ENCODE peak calls at places on chromosomes 3 and 15, in nine cellular contexts. N is OCI-LY7, U is brain microvascular endothelial cell, J is tibial nerve, I is Panc1, K is GM12878, B is AG10803, T is progenitor cell of endocrine pancreas, Q is pancreas. O is an unnamed sample.

GRCh38 chr15:66721954-66722353 is 19.9 kb downstream of the SMAD6 start:
- DNase-seq in N (no peak), U (no peak), J (no peak), I (no peak), K (no peak), B (no peak), T (no peak), Q (no peak), O (no peak)

GRCh38 chr3:58034738-58035511 is 26.7 kb downstream of the FLNB start:
- DNase-seq in N (no peak), U (no peak), J (no peak), I (no peak), K (peak), B (no peak), T (no peak), Q (no peak), O (peak)

GRCh38 chr3:188584162-188584529 is 430.2 kb downstream of the LPP start:
- DNase-seq in N (peak), U (peak), J (no peak), I (no peak), K (no peak), B (peak), T (no peak), Q (no peak), O (no peak)

GRCh38 chr3:74287557-74287956 is 326.9 kb downstream of the CNTN3 start:
- DNase-seq in N (no peak), U (no peak), J (no peak), I (no peak), K (no peak), B (peak), T (no peak), Q (no peak), O (no peak)

GRCh38 chr3:71444028-71444860 is 139.3 kb downstream of the FOXP1 start:
- DNase-seq in N (peak), U (peak), J (no peak), I (no peak), K (peak), B (peak), T (no peak), Q (peak), O (peak)

GRCh38 chr3:27509376-27509775 is 25.2 kb upstream of the SLC4A7 start:
- DNase-seq in N (no peak), U (no peak), J (no peak), I (no peak), K (no peak), B (no peak), T (no peak), Q (no peak), O (no peak)

GRCh38 chr15:29942144-29942543 is 119.9 kb upstream of the TJP1 start:
- DNase-seq in N (no peak), U (peak), J (no peak), I (no peak), K (no peak), B (no peak), T (no peak), Q (no peak), O (no peak)

GRCh38 chr15:93042691-93043378 is 46.2 kb downstream of the RGMA start:
- DNase-seq in N (no peak), U (no peak), J (no peak), I (no peak), K (no peak), B (no peak), T (no peak), Q (no peak), O (no peak)

GRCh38 chr15:68829068-68829467 is 8.4 kb upstream of the ANP32A start:
- DNase-seq in N (peak), U (peak), J (no peak), I (no peak), K (no peak), B (no peak), T (no peak), Q (no peak), O (no peak)

GRCh38 chr3:195555110-195555509 is 12.0 kb upstream of the PPP1R2 start:
- DNase-seq in N (no peak), U (no peak), J (no peak), I (no peak), K (no peak), B (no peak), T (no peak), Q (no peak), O (no peak)

GRCh38 chr3:195556390-195556789 is 13.3 kb upstream of the PPP1R2 start:
- DNase-seq in N (no peak), U (no peak), J (no peak), I (no peak), K (no peak), B (no peak), T (no peak), Q (no peak), O (no peak)

GRCh38 chr3:195557327-195557726 is 14.2 kb upstream of the PPP1R2 start:
- DNase-seq in N (no peak), U (no peak), J (no peak), I (no peak), K (no peak), B (no peak), T (no peak), Q (no peak), O (no peak)

GRCh38 chr3:195559723-195560409 is 16.7 kb upstream of the PPP1R2 start:
- DNase-seq in N (no peak), U (no peak), J (no peak), I (no peak), K (no peak), B (no peak), T (no peak), Q (no peak), O (no peak)

DNA sequence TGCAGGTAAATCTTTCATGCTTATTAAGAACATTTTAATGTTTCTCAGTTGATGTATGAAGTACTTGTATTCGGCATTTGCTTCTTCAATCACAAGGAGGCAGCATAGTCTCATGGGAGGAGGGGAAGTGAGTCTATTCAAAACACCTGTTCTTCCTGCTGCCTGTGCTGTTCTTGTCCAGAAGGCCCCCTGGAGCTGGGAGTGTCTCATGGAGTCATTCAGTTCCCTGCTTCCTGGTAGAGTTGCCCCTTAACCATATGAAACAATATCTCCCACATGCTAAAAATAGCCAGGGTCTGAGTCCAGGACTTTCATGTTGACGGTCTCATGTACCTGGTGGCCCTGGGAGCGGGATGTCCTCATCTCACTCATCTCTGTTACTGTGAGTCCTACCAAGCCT is 15.5 kb upstream of the PPP1R2 start:
- DNase-seq in N (peak), U (peak), J (no peak), I (no peak), K (no peak), B (peak), T (no peak), Q (no peak), O (no peak)
- TF ChIP-seq CTCF in N (peak), U (peak), J (peak), I (peak), K (peak), B (peak), T (peak), Q (no peak), O (no peak)

GRCh38 chr3:62368705-62369475 is 4.5 kb downstream of the FEZF2 start:
- DNase-seq in N (no peak), U (no peak), J (no peak), I (no peak), K (no peak), B (no peak), T (no peak), Q (no peak), O (no peak)
- TF ChIP-seq CTCF in N (no peak), U (no peak), J (no peak), I (no peak), K (no peak), B (no peak), T (peak), Q (no peak), O (no peak)

GRCh38 chr15:85592148-85592547 is 202.6 kb downstream of the KLHL25 start:
- DNase-seq in N (no peak), U (peak), J (no peak), I (no peak), K (no peak), B (peak), T (no peak), Q (no peak), O (no peak)
- TF ChIP-seq CTCF in N (peak), U (peak), J (no peak), I (peak), K (no peak), B (peak), T (peak), Q (no peak), O (no peak)

GRCh38 chr3:100606894-100607512 is 2.4 kb upstream of the ADGRG7 start:
- DNase-seq in N (no peak), U (no peak), J (no peak), I (no peak), K (peak), B (no peak), T (no peak), Q (no peak), O (no peak)
- TF ChIP-seq CTCF in N (no peak), U (no peak), J (no peak), I (peak), K (no peak), B (no peak), T (no peak), Q (no peak), O (no peak)

DNA sequence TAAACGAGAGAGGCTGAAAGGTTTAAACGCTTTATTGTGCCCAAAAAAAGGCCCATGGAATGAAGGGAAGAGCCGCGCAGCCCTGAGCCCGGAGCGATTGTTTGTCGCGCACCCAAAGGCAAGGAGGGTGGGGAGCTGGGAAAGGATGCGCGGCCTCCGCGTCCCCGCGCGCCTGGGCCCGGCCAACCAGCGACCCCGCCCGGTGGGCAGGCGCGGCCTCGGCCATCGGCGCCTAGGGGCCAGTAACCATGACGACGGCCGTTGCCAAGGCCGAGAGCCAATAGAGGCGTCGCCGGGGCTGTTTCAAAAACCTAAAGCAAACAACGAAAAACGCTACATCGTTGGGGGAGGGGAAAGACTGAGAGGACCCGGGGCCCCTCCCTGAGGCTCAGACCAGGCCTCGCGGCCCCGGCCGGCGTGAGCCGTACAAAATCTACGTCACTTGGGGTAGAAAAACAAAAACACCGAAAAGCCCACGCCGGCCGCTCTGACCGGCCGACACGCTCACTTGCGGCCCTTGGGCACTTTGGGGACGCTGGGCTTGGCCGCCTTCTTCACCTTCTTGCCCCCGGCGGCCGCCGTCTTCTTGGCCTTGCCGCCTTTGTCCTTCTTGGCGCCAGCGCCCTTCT is 36.2 kb downstream of the HMCES start:
- DNase-seq in N (peak), U (peak), J (peak), I (no peak), K (no peak), B (peak), T (peak), Q (peak), O (peak)
- TF ChIP-seq CTCF in N (peak), U (peak), J (no peak), I (no peak), K (peak), B (no peak), T (peak), Q (no peak), O (no peak)

GRCh38 chr3:40178012-40178594 is 131.4 kb upstream of the EIF1B start:
- DNase-seq in N (no peak), U (no peak), J (no peak), I (no peak), K (no peak), B (no peak), T (no peak), Q (no peak), O (no peak)

GRCh38 chr3:40185029-40185695 is 124.3 kb upstream of the EIF1B start:
- DNase-seq in N (no peak), U (no peak), J (no peak), I (no peak), K (peak), B (no peak), T (no peak), Q (no peak), O (no peak)

GRCh38 chr3:40186508-40186907 is 123.0 kb upstream of the EIF1B start:
- DNase-seq in N (no peak), U (no peak), J (no peak), I (no peak), K (no peak), B (no peak), T (no peak), Q (no peak), O (no peak)

GRCh38 chr3:40179016-40179415 is 130.5 kb upstream of the EIF1B start:
- DNase-seq in N (peak), U (peak), J (peak), I (peak), K (no peak), B (peak), T (peak), Q (peak), O (peak)

DNA sequence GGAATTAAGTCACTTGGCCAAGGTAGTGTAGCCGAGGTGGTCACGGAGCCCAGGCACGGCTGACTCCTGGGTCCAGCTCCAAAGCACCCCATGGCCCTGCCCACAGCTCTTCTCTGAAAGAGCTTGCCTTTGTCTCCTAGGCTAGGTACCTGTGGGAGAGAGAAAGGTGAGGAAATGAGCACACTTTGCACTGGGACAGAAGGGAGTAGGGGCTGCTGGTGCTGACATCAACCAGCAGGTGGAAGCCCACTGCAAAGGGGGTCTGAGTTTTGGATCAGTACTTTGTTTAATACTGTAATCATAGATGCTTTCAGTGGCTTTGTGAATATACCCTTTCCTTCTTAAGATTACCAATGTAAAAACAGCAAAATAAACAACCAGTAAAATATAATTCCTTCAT is 128.3 kb upstream of the EIF1B start:
- DNase-seq in N (no peak), U (no peak), J (no peak), I (no peak), K (no peak), B (no peak), T (no peak), Q (no peak), O (no peak)
- TF ChIP-seq CTCF in N (no peak), U (peak), J (no peak), I (no peak), K (no peak), B (peak), T (peak), Q (no peak), O (no peak)

DNA sequence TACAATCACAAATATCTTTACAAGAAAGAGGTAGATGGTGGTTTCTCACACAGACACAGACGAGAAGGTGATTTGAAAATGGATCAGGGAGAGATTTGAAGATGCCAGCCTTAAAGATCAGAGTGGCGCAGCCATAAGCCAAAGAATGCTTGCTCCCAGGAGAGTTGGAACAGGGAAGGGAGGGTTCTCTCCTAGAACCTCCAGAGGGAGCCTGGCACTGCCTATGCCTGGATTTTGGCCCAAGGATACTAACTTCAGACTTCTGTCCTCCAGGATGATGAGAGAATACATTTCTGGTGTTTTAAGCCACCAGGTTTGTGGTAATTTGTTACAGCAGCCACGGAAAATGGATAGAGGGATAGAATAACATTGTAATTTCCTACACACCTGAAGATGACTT is 279.1 kb downstream of the FAM43A start:
- DNase-seq in N (no peak), U (no peak), J (no peak), I (no peak), K (no peak), B (no peak), T (no peak), Q (no peak), O (no peak)
- TF ChIP-seq CTCF in N (no peak), U (peak), J (no peak), I (no peak), K (no peak), B (peak), T (no peak), Q (no peak), O (no peak)

GRCh38 chr3:158916111-158916510 is 114.3 kb downstream of the MFSD1 start:
- DNase-seq in N (no peak), U (no peak), J (no peak), I (no peak), K (no peak), B (no peak), T (no peak), Q (no peak), O (no peak)

GRCh38 chr3:158918451-158918850 is 116.6 kb downstream of the MFSD1 start:
- DNase-seq in N (no peak), U (no peak), J (no peak), I (no peak), K (no peak), B (no peak), T (no peak), Q (no peak), O (no peak)

GRCh38 chr3:158912621-158913020 is 110.8 kb downstream of the MFSD1 start:
- DNase-seq in N (no peak), U (peak), J (no peak), I (no peak), K (no peak), B (peak), T (no peak), Q (no peak), O (no peak)

GRCh38 chr3:158920375-158920774 is 118.5 kb downstream of the MFSD1 start:
- DNase-seq in N (no peak), U (no peak), J (no peak), I (no peak), K (no peak), B (peak), T (no peak), Q (no peak), O (no peak)

GRCh38 chr3:158918008-158918407 is 116.2 kb downstream of the MFSD1 start:
- DNase-seq in N (peak), U (peak), J (no peak), I (peak), K (no peak), B (peak), T (peak), Q (peak), O (no peak)
- TF ChIP-seq CTCF in N (peak), U (peak), J (peak), I (peak), K (peak), B (peak), T (peak), Q (peak), O (no peak)